ENCODE peak calls at places on chromosomes 6 and 20, in five cellular contexts. T, A, P, X and D are unnamed samples.

GRCh38 chr20:62977613-62978558 is 25.4 kb downstream of the SLC17A9 start:
- DNase-seq in T (no peak), A (no peak), P (no peak), X (no peak), D (no peak)

GRCh38 chr20:45032781-45033180 is 66.5 kb downstream of the STK4 start:
- DNase-seq in T (no peak), A (no peak), P (no peak), X (peak), D (peak)

GRCh38 chr20:52494244-52494643 is 302.7 kb upstream of the ZFP64 start:
- DNase-seq in T (peak), A (no peak), P (no peak), X (peak), D (peak)

GRCh38 chr6:52130440-52130839 is 43.0 kb upstream of the PKHD1 start:
- DNase-seq in T (no peak), A (no peak), P (no peak), X (peak), D (no peak)

GRCh38 chr6:114816678-114817077 is 473.9 kb upstream of the HS3ST5 start:
- DNase-seq in T (no peak), A (no peak), P (no peak), X (no peak), D (no peak)

GRCh38 chr6:165002358-165002757 is 307.0 kb downstream of the C6orf118 start:
- DNase-seq in T (no peak), A (no peak), P (no peak), X (no peak), D (no peak)

GRCh38 chr20:53069121-53069520 is 97.0 kb downstream of the TSHZ2 start:
- DNase-seq in T (no peak), A (no peak), P (no peak), X (no peak), D (no peak)

GRCh38 chr20:57259179-57260021 is 7.0 kb downstream of the BMP7 start:
- DNase-seq in T (no peak), A (no peak), P (no peak), X (no peak), D (no peak)

GRCh38 chr6:143431226-143431625 is 19.3 kb downstream of the ADAT2 start:
- DNase-seq in T (no peak), A (no peak), P (no peak), X (no peak), D (no peak)

GRCh38 chr6:101918476-101918875 is 525.0 kb downstream of the GRIK2 start:
- DNase-seq in T (peak), A (no peak), P (no peak), X (peak), D (no peak)

GRCh38 chr6:163427498-163428254 is 13.2 kb downstream of the QKI start:
- DNase-seq in T (peak), A (no peak), P (no peak), X (peak), D (peak)

GRCh38 chr6:39088331-39088730 is 26.7 kb downstream of the SAYSD1 start:
- DNase-seq in T (peak), A (no peak), P (peak), X (peak), D (peak)

GRCh38 chr6:1538810-1539482 is 70.8 kb upstream of the FOXC1 start:
- DNase-seq in T (no peak), A (no peak), P (no peak), X (peak), D (no peak)

DNA sequence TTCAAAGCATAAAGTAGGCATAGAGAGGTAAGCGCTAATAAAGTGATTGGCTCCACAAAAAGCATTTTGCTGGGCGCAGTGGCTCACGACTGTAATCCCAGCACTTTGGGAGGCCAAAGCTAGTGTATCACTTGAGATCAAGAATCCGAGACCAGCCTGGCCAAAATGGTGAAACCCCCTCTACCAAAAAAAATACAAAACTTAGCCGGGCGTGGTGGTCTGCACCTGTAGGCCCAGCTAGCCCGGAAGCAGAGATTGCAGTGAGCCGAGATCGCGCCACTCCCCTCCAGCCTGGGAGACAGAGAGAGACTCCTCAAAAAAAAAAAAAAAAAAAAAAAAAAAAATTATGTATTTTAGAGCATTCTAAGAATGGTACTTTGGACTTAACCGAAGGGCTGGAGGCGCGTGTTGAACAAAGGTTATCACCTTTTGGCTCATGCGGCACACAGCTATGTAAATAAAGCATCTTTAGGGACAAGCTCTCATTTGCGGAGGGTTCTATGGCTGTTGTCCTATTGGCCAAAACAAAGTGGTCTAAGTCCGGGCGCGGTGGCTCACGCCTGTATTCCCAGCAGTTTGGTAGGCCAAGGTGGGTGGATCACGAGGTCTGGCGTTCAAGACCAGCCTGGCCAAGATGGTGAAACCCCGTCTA is 17.4 kb downstream of the HFE start:
- DNase-seq in T (no peak), A (no peak), P (no peak), X (no peak), D (no peak)
- TF ChIP-seq CTCF in T (no peak), A (no peak), P (no peak), X (no peak), D (no peak)

DNA sequence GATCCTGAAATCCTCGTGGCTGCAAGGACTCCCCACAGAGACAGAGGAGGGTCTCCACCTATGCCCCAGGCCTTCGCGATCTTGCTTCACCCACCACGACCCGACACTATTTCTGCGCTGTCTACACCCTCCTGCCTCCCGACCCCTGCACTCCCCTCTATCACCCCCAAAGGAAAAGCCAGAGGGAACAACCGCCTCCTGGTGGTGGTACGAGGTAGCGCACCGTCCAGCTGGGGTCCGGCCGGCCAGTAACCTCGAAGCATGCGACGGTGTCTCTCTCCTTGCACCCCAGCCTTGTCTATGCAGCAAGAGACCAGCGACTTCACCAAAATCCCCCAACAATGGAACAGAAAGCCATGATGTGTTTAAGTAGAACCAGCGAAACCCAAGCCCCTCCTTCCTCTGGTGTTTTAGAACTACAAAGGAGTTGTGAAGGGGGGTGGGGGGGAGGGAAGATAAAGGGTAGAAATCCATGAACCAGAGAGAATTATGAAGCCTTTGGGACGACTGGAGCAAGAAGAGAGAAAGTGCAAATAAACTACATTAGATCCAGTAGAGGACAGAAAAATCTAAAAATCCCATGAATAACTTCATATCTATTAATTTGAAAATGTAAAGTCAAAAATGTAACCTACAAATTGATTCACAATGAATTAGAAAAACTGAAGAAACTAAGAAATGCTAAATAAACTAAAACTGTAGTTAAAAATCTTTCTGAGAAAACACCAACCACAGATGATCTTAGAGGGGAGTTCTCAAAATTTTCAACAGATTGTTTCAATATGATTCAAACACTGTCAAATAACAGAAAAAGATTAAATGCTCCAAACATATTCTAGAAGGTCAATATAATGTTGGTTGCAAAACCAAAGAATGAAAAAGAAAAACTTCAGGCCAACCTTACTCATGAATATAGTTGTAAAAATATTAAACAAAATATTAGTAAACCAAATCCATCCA is 168.0 kb downstream of the CDK19 start:
- DNase-seq in T (no peak), A (no peak), P (no peak), X (no peak), D (no peak)
- TF ChIP-seq CTCF in T (peak), A (no peak), P (peak), X (peak), D (peak)

DNA sequence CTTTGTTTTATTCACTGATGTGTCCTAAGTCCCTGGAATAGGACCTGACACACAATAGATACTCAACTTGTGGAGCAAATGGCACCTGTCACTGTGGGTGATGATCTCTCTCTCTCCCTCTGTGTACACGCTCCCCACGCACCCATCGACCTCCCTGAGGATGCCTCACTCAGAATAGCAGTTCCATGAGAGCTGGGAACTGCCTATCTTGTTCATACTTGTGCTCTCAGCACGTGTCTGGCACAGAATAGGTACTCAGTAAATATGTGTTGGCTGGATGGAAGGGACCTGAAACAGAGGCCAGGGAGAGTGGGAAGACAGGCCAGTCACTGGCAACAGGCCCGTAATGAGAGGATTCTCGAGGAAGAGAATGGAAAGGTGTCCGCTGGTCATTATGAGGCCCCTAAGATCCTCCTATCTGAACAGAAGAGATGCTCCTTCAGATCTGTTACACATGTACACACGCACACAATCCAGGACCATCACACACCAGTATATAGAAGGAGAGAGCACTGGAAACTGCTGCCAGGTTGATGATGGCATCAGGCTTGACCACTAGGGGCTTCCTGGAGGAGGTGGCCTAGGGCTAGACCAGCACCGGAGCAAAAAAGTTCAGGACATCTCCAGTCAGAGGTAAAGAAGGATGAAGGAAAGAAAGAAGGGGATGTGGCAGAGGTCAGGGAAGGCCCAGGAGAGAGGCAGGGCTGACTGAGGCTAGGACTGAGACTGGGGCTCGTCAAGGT is 30.9 kb downstream of the VEGFA start:
- DNase-seq in T (no peak), A (no peak), P (no peak), X (no peak), D (no peak)
- TF ChIP-seq CTCF in T (no peak), A (no peak), P (no peak), X (no peak), D (peak)

DNA sequence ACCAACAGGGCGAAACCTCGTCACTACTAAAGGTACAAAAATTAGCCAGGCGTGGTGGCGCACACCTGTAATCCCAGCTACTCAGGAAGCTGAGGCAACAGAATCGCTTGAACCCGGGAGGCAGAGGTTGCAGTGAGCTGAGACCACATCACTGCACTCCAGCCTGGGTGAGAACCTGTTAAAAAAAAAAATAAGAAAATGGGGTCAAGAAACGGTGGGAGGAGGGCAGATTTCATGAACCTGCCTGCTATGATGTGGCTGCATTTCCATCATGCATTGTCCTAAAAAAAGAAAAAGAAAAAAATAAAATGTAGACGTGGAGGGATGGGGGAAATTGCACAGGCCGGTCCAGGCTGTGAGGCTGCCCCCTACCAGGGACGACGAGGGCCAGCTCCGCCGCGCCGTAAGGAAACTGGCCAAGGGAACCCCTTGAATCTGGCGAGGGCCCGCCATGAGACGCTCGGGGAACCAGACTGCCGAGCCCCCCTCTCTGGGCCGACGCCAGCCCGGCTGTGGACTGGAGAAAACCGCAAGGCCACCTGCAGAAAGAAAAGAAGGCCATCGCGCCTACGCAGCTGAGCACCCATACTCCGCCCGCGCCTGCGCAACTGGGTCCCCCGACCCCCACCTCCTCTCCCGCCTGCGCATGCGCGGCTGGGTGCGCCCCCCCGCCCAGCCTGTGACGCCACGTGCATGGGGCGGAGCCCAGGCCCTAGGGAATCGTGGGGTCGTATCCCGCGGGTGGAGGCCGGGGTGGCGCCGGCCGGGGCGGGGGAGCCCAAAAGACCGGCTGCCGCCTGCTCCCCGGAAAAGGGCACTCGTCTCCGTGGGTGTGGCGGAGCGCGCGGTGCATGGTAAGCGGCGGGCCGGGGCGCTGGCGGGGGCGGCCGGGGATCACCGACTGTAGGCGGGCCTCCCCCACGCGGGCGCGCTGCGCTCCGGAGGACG is at the start of gene ENTPD6:
- DNase-seq in T (peak), A (peak), P (peak), X (peak), D (peak)
- TF ChIP-seq CTCF in T (peak), A (peak), P (no peak), X (no peak), D (peak)

DNA sequence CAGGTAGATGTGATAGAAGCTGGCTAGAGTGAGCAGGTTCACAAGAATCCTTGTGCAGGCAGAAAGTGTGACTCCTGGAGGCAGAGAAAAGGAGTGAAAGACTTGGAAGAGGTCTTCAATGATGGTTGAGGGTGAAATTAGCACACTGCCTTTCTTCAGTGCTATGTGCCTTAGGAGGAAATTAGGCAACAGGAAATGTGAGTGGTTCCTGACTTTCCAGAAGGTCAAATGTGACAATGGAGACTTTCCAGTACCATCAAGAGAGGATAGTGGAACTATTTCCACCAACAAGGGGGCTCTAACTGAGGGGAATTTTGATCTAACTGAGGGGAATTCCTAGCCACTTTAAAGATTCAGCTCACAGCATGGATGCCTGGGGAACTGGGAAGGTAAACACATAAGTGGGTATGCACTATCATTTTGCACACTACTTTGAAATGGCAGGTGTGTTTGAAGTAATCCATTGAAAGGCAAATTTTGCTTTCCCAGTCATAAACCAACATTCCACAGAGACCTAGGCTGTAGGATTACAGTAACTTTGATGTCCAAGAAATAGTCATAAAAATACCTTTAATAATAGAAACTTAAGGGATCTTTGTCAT is 90.0 kb downstream of the PERP start:
- DNase-seq in T (peak), A (no peak), P (no peak), X (no peak), D (no peak)
- TF ChIP-seq CTCF in T (no peak), A (no peak), P (no peak), X (no peak), D (no peak)

DNA sequence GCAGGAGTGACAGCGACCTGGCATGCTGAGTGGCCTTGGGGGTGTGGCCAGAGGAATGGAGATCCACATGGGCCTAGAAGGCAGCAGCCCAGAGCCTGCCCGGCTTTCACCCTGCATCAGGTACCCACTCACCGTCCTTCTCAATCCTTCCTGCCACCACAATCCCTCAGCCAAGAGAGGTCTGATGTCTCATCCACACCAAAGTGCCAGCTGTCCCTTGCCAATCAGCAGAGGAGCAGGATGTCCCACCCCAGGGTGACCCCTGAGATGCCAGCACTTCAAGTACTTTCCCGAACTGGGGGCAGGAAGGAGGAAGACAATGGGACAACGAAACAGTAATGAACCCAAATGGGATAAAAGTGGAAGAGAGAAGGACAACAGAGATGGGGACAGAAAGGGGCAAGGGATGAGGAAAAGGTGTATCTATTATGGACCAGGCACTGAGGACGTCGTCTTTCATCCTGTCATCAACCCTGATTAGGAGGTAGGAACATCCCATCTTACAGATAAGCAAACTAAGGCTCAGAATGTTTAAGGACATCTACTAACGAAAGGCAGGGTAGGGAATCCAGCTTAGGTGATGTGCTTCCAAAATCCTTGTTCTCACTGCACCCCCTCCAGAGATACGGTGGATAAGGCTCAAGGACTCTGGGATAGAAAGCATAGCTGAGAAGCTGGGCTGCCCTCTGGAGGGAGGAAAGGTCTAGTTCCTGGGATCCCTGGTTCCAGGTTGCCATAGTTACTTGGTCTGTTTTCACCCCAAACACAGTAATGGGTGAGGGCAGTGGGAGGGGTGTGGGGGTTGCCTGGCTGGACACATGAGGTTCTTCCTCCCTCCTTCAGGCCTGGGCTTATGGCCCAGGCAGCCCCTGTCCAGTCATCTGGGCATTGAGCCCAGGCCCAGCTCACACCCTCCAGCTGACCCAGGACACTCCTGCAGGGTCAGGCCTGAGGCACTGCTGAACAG is 4.5 kb upstream of the TNXB start:
- DNase-seq in T (peak), A (peak), P (no peak), X (peak), D (peak)
- TF ChIP-seq CTCF in T (peak), A (no peak), P (no peak), X (peak), D (peak)

GRCh38 chr6:12504325-12504966 is 212.1 kb upstream of the PHACTR1 start:
- DNase-seq in T (no peak), A (no peak), P (no peak), X (no peak), D (peak)
- TF ChIP-seq CTCF in T (peak), A (no peak), P (peak), X (peak), D (peak)